ENCODE peak calls at places on chromosome 22, in ten cellular contexts. S is colonic mucosa; E is stimulated activated CD8-positive, alpha-beta memory T cell treated with anti-CD3 and anti-CD28 coated beads, Interleukin-7, amount 100 ng/mL, for 1 hour; Z is NB4; D is activated CD4-positive, CD25-positive, alpha-beta regulatory T cell; I is body of pancreas; F is natural killer cell treated with Interleukin-12 subunit alpha and Interleukin-12 subunit beta and Interleukin-15 and Interleukin-18, amount 100 ng/mL, for 72 hours; C is activated naive CD4-positive, alpha-beta T cell; G is GM20000; V is A172. N is an unnamed sample.

GRCh38 chr22:27513021-27513420 is 288.5 kb downstream of the MN1 start:
- DNase-seq in S (no peak), F (no peak), V (no peak), I (no peak), Z (no peak), G (no peak), C (no peak), E (no peak), D (no peak), N (no peak)

GRCh38 chr22:31812977-31813605 is 59.3 kb downstream of the DEPDC5 start:
- DNase-seq in C (no peak), G (no peak), I (no peak), E (no peak), S (no peak), D (no peak), Z (no peak), F (no peak), V (no peak), N (no peak)

GRCh38 chr22:24583972-24584790 is 8.7 kb downstream of the LRRC75B start:
- DNase-seq in I (no peak), S (no peak), V (no peak), F (no peak), D (no peak), E (no peak), G (no peak), C (no peak), Z (no peak), N (no peak)

GRCh38 chr22:49810363-49811013 is 17.2 kb downstream of the BRD1 start:
- DNase-seq in Z (no peak), I (no peak), C (no peak), G (no peak), E (no peak), F (no peak), D (no peak), V (no peak), S (no peak), N (no peak)

GRCh38 chr22:27800250-27801131 is 1.1 kb downstream of the MN1 start:
- DNase-seq in C (no peak), S (no peak), V (no peak), Z (no peak), F (no peak), E (no peak), G (peak), D (no peak), I (no peak), N (no peak)

GRCh38 chr22:38317237-38317994 is at the start of gene CSNK1E:
- DNase-seq in D (peak), V (no peak), S (peak), G (peak), Z (peak), C (peak), F (peak), E (peak), I (peak), N (no peak)

GRCh38 chr22:37498289-37498909 is 12.2 kb upstream of the MFNG start:
- DNase-seq in Z (peak), C (peak), V (peak), D (peak), F (no peak), S (peak), I (peak), G (peak), E (peak), N (no peak)

GRCh38 chr22:45818130-45819085 is 146.8 kb downstream of the ATXN10 start:
- DNase-seq in I (peak), S (no peak), D (no peak), V (no peak), C (no peak), F (no peak), E (no peak), Z (no peak), G (no peak), N (no peak)

GRCh38 chr22:27377901-27378300 is 423.7 kb downstream of the MN1 start:
- DNase-seq in S (peak), E (no peak), G (no peak), V (no peak), I (peak), Z (peak), F (no peak), C (no peak), D (no peak), N (peak)

GRCh38 chr22:30116362-30117117 is 36.3 kb downstream of the HORMAD2 start:
- DNase-seq in E (no peak), D (no peak), S (no peak), F (no peak), V (peak), I (no peak), G (no peak), C (no peak), Z (peak), N (no peak)

GRCh38 chr22:24289138-24289537 is 18.5 kb downstream of the SPECC1L start:
- DNase-seq in F (no peak), C (no peak), S (no peak), G (no peak), Z (no peak), I (no peak), E (no peak), V (peak), D (no peak), N (no peak)

GRCh38 chr22:36737776-36738175 is 34.2 kb upstream of the CACNG2 start:
- DNase-seq in I (peak), E (no peak), C (no peak), V (no peak), G (no peak), D (no peak), S (peak), F (peak), Z (no peak), N (no peak)

GRCh38 chr22:36773935-36774334 is 2.0 kb downstream of the IFT27 start:
- DNase-seq in D (no peak), I (peak), C (no peak), E (no peak), F (no peak), V (peak), S (no peak), G (no peak), Z (peak), N (peak)

GRCh38 chr22:48380016-48380665 is 1447.5 kb downstream of the BRD1 start:
- DNase-seq in V (no peak), S (no peak), E (no peak), Z (no peak), D (no peak), C (no peak), F (no peak), G (no peak), I (no peak), N (no peak)

GRCh38 chr22:20211997-20212753 is 55.9 kb downstream of the RTN4R start:
- DNase-seq in Z (no peak), V (no peak), S (no peak), F (no peak), G (no peak), E (no peak), I (peak), C (no peak), D (no peak), N (no peak)

GRCh38 chr22:39623603-39624500 is 53.3 kb downstream of the CACNA1I start:
- DNase-seq in Z (no peak), E (no peak), S (no peak), C (no peak), F (no peak), I (no peak), V (no peak), G (no peak), D (no peak), N (no peak)

GRCh38 chr22:27718186-27719032 is 83.1 kb downstream of the MN1 start:
- DNase-seq in Z (peak), S (peak), G (no peak), F (no peak), D (no peak), V (peak), E (no peak), C (no peak), I (peak), N (peak)

GRCh38 chr22:46129390-46130041 is 20.8 kb upstream of the PPARA start:
- DNase-seq in C (no peak), F (no peak), I (peak), V (no peak), D (no peak), G (peak), Z (peak), S (no peak), E (no peak), N (no peak)

GRCh38 chr22:36432592-36433317 is 45.0 kb upstream of the MYH9 start:
- DNase-seq in C (no peak), E (no peak), G (no peak), Z (no peak), D (no peak), V (no peak), F (no peak), I (no peak), S (no peak), N (no peak)

GRCh38 chr22:39253427-39254070 is 8.8 kb upstream of the PDGFB start:
- DNase-seq in E (no peak), I (peak), F (no peak), C (no peak), Z (peak), S (peak), V (peak), G (peak), D (no peak), N (peak)

GRCh38 chr22:37345863-37346514 is 63.7 kb downstream of the CYTH4 start:
- DNase-seq in D (no peak), F (no peak), I (no peak), C (no peak), V (peak), S (peak), E (no peak), G (no peak), Z (no peak), N (peak)

GRCh38 chr22:37634505-37635002 is 4.9 kb upstream of the SH3BP1 start:
- DNase-seq in Z (no peak), V (no peak), D (no peak), S (no peak), G (no peak), C (no peak), I (no peak), E (no peak), F (no peak), N (no peak)

GRCh38 chr22:22573047-22573889 is 14.2 kb upstream of the PRAME start:
- DNase-seq in Z (peak), I (no peak), V (no peak), D (no peak), E (no peak), C (no peak), S (no peak), G (no peak), F (no peak), N (no peak)

GRCh38 chr22:28799834-28800307 is 498 bp downstream of the XBP1 start:
- DNase-seq in Z (peak), D (no peak), E (no peak), C (peak), S (peak), I (peak), V (peak), G (peak), F (peak), N (no peak)

GRCh38 chr22:44878483-44879300 is 126.3 kb downstream of the ARHGAP8 start:
- DNase-seq in Z (no peak), I (no peak), E (no peak), D (no peak), V (no peak), G (no peak), F (no peak), S (no peak), C (no peak), N (no peak)

GRCh38 chr22:43995057-43995685 is 28.9 kb upstream of the PARVB start:
- DNase-seq in S (no peak), E (no peak), I (no peak), V (no peak), F (no peak), C (no peak), G (no peak), D (no peak), Z (no peak), N (no peak)

GRCh38 chr22:49567894-49568750 is 259.6 kb downstream of the BRD1 start:
- DNase-seq in E (no peak), F (peak), C (no peak), D (no peak), G (no peak), I (no peak), S (no peak), Z (peak), V (no peak), N (no peak)

GRCh38 chr22:44572414-44573207 is 74.6 kb upstream of the RTL6 start:
- DNase-seq in D (no peak), G (no peak), V (no peak), S (no peak), E (no peak), C (no peak), F (no peak), I (no peak), Z (no peak), N (no peak)

GRCh38 chr22:44940121-44940520 is 69.7 kb downstream of the PHF21B start:
- DNase-seq in D (no peak), E (no peak), G (no peak), Z (no peak), C (no peak), V (no peak), S (no peak), I (no peak), F (no peak), N (no peak)

GRCh38 chr22:28116261-28116673 is 197.2 kb upstream of the PITPNB start:
- DNase-seq in C (no peak), V (peak), D (no peak), Z (no peak), F (no peak), I (peak), S (no peak), E (no peak), G (no peak), N (no peak)